ENCODE peak calls at places on chromosomes 6 and 20, in four cellular contexts. T is K562, I is A549, L is HepG2. D is an unnamed sample.

GRCh38 chr6:79127660-79128059 is 49.6 kb upstream of the PHIP start:
- DNase-seq in T (no peak), I (peak), L (peak), D (peak)

GRCh38 chr6:431986-432385 is 40.4 kb downstream of the IRF4 start:
- DNase-seq in L (no peak), T (no peak), I (no peak), D (no peak)

GRCh38 chr20:16528078-16528477 is 45.2 kb downstream of the KIF16B start:
- DNase-seq in T (peak), I (peak), L (peak), D (no peak)

GRCh38 chr6:113558966-113559365 is 298.2 kb upstream of the MARCKS start:
- DNase-seq in T (no peak), I (no peak), L (no peak), D (no peak)

GRCh38 chr20:19659468-19659867 is 98.6 kb upstream of the RIN2 start:
- DNase-seq in I (no peak), L (no peak), T (no peak), D (no peak)

GRCh38 chr6:112286010-112286409 is 31.6 kb upstream of the LAMA4 start:
- DNase-seq in L (no peak), T (no peak), I (no peak), D (no peak)

GRCh38 chr6:8074213-8074612 is 10.0 kb upstream of the BLOC1S5 start:
- DNase-seq in T (no peak), I (no peak), L (no peak), D (no peak)

GRCh38 chr6:170447561-170447930 is 105.6 kb downstream of the PSMB1 start:
- DNase-seq in L (no peak), I (no peak), T (no peak), D (no peak)

GRCh38 chr6:40353967-40354452 is 233.2 kb downstream of the LRFN2 start:
- DNase-seq in I (no peak), T (no peak), L (no peak), D (no peak)

DNA sequence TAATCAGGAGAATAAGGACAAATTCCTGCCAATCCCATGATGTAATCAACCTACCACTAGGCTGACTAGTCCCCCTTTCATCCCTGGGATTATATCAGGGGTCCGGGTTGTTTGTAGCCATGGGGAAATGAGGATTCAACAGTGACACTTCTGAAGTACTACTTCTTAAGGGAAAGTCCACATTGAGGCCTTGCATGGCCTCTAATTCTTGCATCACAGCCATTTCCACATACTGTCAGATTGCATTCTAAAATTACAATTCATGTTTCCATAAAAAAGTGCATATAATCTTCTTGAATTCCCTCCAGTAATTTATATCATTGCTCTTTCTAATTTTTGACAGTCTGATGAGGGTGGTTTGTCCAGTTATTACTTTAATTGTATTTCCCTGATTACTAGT is 184.2 kb downstream of the PHF3 start:
- DNase-seq in L (no peak), I (no peak), T (no peak), D (no peak)
- TF ChIP-seq HMGXB4 in L (no peak), I (no peak), T (no peak), D (no peak)

GRCh38 chr6:32940656-32941411 is at the start of gene HLA-DMB:
- DNase-seq in I (peak), L (peak), T (peak), D (peak)
- TF ChIP-seq HMGXB4 in I (no peak), L (no peak), T (no peak), D (no peak)

DNA sequence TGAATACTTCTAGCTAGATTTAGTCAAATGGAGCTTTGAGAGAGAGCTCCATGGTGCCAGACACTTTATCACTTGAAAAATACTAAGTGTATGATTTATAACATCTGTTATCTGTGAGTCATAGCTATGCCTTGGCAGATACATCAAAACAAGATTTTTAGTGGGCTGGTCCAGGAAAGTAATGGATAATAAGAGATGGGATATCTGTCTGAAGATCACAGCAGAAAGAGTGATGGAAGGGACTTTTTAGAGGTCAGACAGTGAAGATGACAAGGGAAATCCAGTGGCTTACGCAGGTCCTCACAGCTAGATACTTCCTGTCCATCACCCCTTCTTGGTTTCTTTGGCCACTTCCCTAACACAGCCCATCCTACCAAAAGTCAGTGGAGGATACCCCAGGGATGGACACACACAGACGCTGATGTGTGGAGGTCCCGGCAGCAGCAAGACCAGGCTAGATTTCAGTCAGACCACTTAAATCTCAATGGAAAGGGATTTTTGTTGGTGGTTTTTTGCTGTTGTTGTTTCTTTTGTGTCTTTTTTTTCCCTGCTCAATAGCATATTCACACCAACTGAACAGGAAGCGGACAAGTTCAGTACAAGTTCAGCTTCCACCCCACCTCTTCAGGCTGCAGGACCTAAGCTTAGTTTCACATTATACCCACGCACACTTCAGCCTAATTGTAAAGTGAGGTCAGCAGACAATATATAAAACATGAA is 209.3 kb downstream of the ALDH8A1 start:
- DNase-seq in L (no peak), I (peak), T (no peak), D (no peak)
- TF ChIP-seq HMGXB4 in L (no peak), I (no peak), T (no peak), D (no peak)

DNA sequence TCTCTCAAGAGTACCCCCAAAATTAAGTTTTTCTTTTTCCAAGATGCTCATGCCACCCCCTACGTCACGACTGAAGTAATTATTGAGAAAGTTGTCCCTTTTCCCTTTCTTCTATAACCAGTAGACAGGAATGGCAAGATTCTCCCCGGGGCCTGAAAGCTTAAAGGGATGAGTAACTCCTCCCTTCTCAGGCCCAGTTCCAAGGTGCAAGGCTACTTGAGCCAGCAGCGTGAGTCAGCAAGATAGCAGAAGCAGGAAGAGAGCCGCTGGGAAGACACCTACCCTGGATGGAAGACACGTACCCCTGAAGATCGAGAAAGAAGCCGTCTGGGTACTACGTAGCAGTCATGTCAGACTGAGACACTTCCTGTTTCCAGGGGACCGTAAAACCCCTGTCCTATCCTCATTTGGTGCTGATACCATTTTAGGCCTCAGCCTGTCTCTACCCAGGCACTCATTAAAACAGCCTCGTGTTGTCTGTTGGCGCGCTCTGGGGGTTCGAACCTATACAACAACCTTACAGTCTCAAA is 241.0 kb downstream of the ADGRG6 start:
- DNase-seq in L (no peak), T (peak), I (peak), D (no peak)
- TF ChIP-seq HMGXB4 in L (no peak), T (no peak), I (no peak), D (no peak)

GRCh38 chr6:52059821-52060220 is 27.6 kb downstream of the PKHD1 start:
- DNase-seq in I (no peak), T (no peak), L (no peak), D (no peak)
- TF ChIP-seq HMGXB4 in I (no peak), T (no peak), L (no peak), D (no peak)